ENCODE peak calls at places on chromosomes 6 and 20, in six cellular contexts. I, Z, O, Y, H and J are unnamed samples.

GRCh38 chr6:7996538-7997225 is 67.5 kb downstream of the BLOC1S5 start:
- DNase-seq in I (no peak), Z (peak), O (no peak), Y (peak), H (no peak), J (peak)

GRCh38 chr6:93407186-93407585 is 12.2 kb downstream of the EPHA7 start:
- DNase-seq in I (no peak), Z (no peak), O (no peak), Y (peak), H (no peak), J (peak)

GRCh38 chr20:44247676-44248419 is 740 bp downstream of the GDAP1L1 start:
- DNase-seq in I (peak), Z (no peak), O (no peak), Y (peak), H (no peak), J (peak)

GRCh38 chr6:186221-186965 is 105.9 kb upstream of the DUSP22 start:
- DNase-seq in I (no peak), Z (no peak), O (no peak), Y (no peak), H (no peak), J (peak)

GRCh38 chr6:168440520-168441433 is at the start of gene SMOC2:
- DNase-seq in I (peak), Z (no peak), O (peak), Y (no peak), H (peak), J (no peak)

GRCh38 chr6:104226798-104227444 is 632.8 kb downstream of the HACE1 start:
- DNase-seq in I (no peak), Z (no peak), O (no peak), Y (no peak), H (no peak), J (no peak)

GRCh38 chr6:54878705-54879104 is 32.1 kb downstream of the FAM83B start:
- DNase-seq in I (no peak), Z (no peak), O (no peak), Y (no peak), H (no peak), J (no peak)

GRCh38 chr20:60407938-60408337 is 449.7 kb downstream of the CDH26 start:
- DNase-seq in I (no peak), Z (no peak), O (no peak), Y (no peak), H (no peak), J (no peak)

GRCh38 chr6:2942916-2943563 is 28.3 kb downstream of the SERPINB6 start:
- DNase-seq in I (no peak), Z (no peak), O (no peak), Y (no peak), H (no peak), J (no peak)

GRCh38 chr6:31655349-31656237 is at the start of gene APOM:
- DNase-seq in I (no peak), Z (no peak), O (no peak), Y (no peak), H (no peak), J (no peak)

GRCh38 chr20:44056010-44056698 is 130.8 kb downstream of the JPH2 start:
- DNase-seq in I (no peak), Z (no peak), O (no peak), Y (no peak), H (no peak), J (peak)

GRCh38 chr6:42251911-42252637 is 34.4 kb upstream of the MRPS10 start:
- DNase-seq in I (peak), Z (no peak), O (peak), Y (no peak), H (peak), J (peak)

GRCh38 chr6:52502306-52503029 is 74.4 kb downstream of the TRAM2 start:
- DNase-seq in I (no peak), Z (no peak), O (peak), Y (no peak), H (no peak), J (no peak)

GRCh38 chr6:165864925-165865324 is 201.9 kb upstream of the PDE10A start:
- DNase-seq in I (no peak), Z (no peak), O (no peak), Y (no peak), H (no peak), J (no peak)

GRCh38 chr20:52937701-52938100 is 34.5 kb upstream of the TSHZ2 start:
- DNase-seq in I (no peak), Z (no peak), O (no peak), Y (no peak), H (no peak), J (no peak)

GRCh38 chr6:111759836-111760785 is 113.1 kb downstream of the FYN start:
- DNase-seq in I (no peak), Z (peak), O (no peak), Y (peak), H (no peak), J (peak)

GRCh38 chr20:461254-462198 is 807 bp downstream of the TBC1D20 start:
- DNase-seq in I (peak), Z (no peak), O (peak), Y (no peak), H (peak), J (peak)

GRCh38 chr6:111789593-111789992 is 83.7 kb downstream of the FYN start:
- DNase-seq in I (peak), Z (no peak), O (no peak), Y (no peak), H (peak), J (peak)

GRCh38 chr6:20688710-20689500 is 154.6 kb downstream of the CDKAL1 start:
- DNase-seq in I (no peak), Z (no peak), O (no peak), Y (peak), H (no peak), J (peak)

GRCh38 chr6:160132776-160133338 is 11.2 kb downstream of the SLC22A1 start:
- DNase-seq in I (no peak), Z (no peak), O (no peak), Y (no peak), H (no peak), J (peak)

GRCh38 chr6:144286503-144287393 is 1.6 kb downstream of the UTRN start:
- DNase-seq in I (peak), Z (peak), O (peak), Y (peak), H (peak), J (peak)

GRCh38 chr20:36304786-36305495 is 1.2 kb upstream of the DLGAP4 start:
- DNase-seq in I (no peak), Z (no peak), O (no peak), Y (no peak), H (no peak), J (no peak)

GRCh38 chr6:25359191-25359861 is 80.2 kb downstream of the CARMIL1 start:
- DNase-seq in I (no peak), Z (no peak), O (no peak), Y (peak), H (peak), J (peak)

GRCh38 chr6:43938178-43939101 is 168.4 kb downstream of the VEGFA start:
- DNase-seq in I (peak), Z (no peak), O (peak), Y (no peak), H (no peak), J (peak)

GRCh38 chr20:31606928-31607639 is 2.0 kb downstream of the ID1 start:
- DNase-seq in I (no peak), Z (no peak), O (peak), Y (peak), H (peak), J (peak)

GRCh38 chr20:3209023-3209945 is at the start of gene ITPA:
- DNase-seq in I (peak), Z (no peak), O (peak), Y (no peak), H (peak), J (peak)

GRCh38 chr6:3489032-3489757 is 32.3 kb upstream of the SLC22A23 start:
- DNase-seq in I (no peak), Z (no peak), O (no peak), Y (peak), H (no peak), J (no peak)

GRCh38 chr20:57654998-57655811 is 35.0 kb upstream of the ZBP1 start:
- DNase-seq in I (peak), Z (no peak), O (peak), Y (no peak), H (no peak), J (no peak)

GRCh38 chr20:35991142-35991771 is 22.9 kb downstream of the CNBD2 start:
- DNase-seq in I (peak), Z (no peak), O (no peak), Y (peak), H (no peak), J (peak)

GRCh38 chr6:50815436-50816114 is 3.1 kb upstream of the TFAP2B start:
- DNase-seq in I (no peak), Z (no peak), O (no peak), Y (no peak), H (no peak), J (peak)

GRCh38 chr6:111615916-111616612 is 10.4 kb upstream of the TRAF3IP2 start:
- DNase-seq in I (no peak), Z (no peak), O (no peak), Y (no peak), H (no peak), J (no peak)

GRCh38 chr6:56199956-56200355 is 47.4 kb downstream of the COL21A1 start:
- DNase-seq in I (no peak), Z (no peak), O (no peak), Y (no peak), H (no peak), J (peak)

GRCh38 chr6:40573221-40573620 is 13.9 kb downstream of the LRFN2 start:
- DNase-seq in I (no peak), Z (no peak), O (no peak), Y (no peak), H (no peak), J (no peak)

GRCh38 chr6:161393839-161394364 is 120.0 kb upstream of the AGPAT4 start:
- DNase-seq in I (peak), Z (no peak), O (no peak), Y (peak), H (no peak), J (peak)

GRCh38 chr6:3349388-3350251 is 90.9 kb downstream of the PSMG4 start:
- DNase-seq in I (no peak), Z (no peak), O (no peak), Y (no peak), H (no peak), J (no peak)

DNA sequence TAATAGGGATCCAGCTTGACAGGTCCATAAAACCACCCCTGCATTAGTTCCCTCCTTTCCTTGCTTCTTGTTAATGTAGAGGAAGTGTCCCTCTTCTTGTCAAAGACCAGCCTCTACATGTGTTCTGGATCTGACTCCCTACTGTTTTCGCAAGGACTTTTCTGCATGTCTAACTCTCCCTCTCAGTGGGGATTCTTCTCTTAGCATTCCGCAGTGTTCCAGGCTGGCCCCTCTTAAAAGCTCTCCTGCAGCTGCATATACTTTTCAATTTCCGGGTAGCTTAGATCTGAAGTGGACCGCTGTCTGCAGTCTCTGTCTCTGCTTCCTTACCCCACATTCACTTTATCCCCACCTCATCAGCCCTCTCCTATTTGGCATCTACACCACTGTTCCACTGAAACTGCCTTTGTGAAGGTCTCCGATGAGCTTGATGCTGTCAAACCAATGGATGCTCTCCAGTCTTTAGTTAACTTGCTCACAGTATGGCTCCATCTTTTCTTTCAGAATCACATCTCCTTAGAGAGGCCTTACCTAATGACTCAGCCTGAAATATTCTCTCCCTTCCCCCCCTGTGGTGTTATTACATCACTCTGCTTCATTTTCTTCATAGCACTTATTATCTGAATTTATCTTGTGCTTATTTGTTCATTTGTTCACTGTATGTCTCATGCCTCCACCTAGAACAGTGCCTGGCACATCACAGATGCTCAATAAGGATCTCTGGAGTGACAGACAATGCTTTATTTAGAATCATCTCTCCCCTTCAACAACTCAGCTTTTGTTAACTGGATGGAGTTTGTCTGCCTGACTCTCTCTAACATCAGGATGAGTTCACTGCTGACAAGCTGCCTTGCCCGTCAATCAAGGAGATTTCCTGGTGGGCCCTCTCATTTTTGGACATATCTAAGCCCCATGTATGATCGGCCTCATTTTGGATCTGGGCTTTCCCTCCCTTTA is 96.4 kb upstream of the MAN1A1 start:
- DNase-seq in I (no peak), Z (no peak), O (no peak), Y (peak), H (no peak), J (peak)
- H3K4me3 ChIP-seq in I (no peak), Z (no peak), O (no peak), Y (no peak), H (no peak), J (no peak)

GRCh38 chr20:1758765-1759164 is 101.2 kb upstream of the SIRPG start:
- DNase-seq in I (no peak), Z (no peak), O (no peak), Y (no peak), H (no peak), J (no peak)

GRCh38 chr20:1761116-1761515 is 103.5 kb upstream of the SIRPG start:
- DNase-seq in I (no peak), Z (peak), O (no peak), Y (peak), H (no peak), J (peak)

GRCh38 chr20:1769491-1769890 is 111.9 kb upstream of the SIRPG start:
- DNase-seq in I (no peak), Z (no peak), O (no peak), Y (no peak), H (no peak), J (no peak)

GRCh38 chr20:1761598-1761997 is 104.0 kb upstream of the SIRPG start:
- DNase-seq in I (no peak), Z (no peak), O (no peak), Y (no peak), H (no peak), J (no peak)

GRCh38 chr20:1764136-1765033 is 106.8 kb upstream of the SIRPG start:
- DNase-seq in I (peak), Z (peak), O (peak), Y (peak), H (peak), J (peak)
- TF ChIP-seq CTCF in I (peak), Z (peak), O (peak), Y (peak), H (peak), J (peak)

GRCh38 chr20:61844621-61845020 is 221.1 kb downstream of the TAF4 start:
- DNase-seq in I (no peak), Z (no peak), O (peak), Y (no peak), H (no peak), J (no peak)

GRCh38 chr20:61846741-61847419 is 218.8 kb downstream of the TAF4 start:
- DNase-seq in I (no peak), Z (no peak), O (peak), Y (no peak), H (no peak), J (no peak)

GRCh38 chr20:61845276-61845675 is 220.4 kb downstream of the TAF4 start:
- DNase-seq in I (no peak), Z (no peak), O (peak), Y (no peak), H (no peak), J (no peak)

GRCh38 chr20:61847420-61847748 is 218.3 kb downstream of the TAF4 start:
- DNase-seq in I (no peak), Z (no peak), O (peak), Y (no peak), H (no peak), J (no peak)

GRCh38 chr20:61846074-61846473 is 219.6 kb downstream of the TAF4 start:
- DNase-seq in I (no peak), Z (no peak), O (peak), Y (no peak), H (no peak), J (no peak)
- H3K4me3 ChIP-seq in I (no peak), Z (no peak), O (no peak), Y (no peak), H (no peak), J (no peak)

GRCh38 chr6:35624341-35625070 is 64.2 kb downstream of the FKBP5 start:
- DNase-seq in I (no peak), Z (no peak), O (no peak), Y (peak), H (no peak), J (peak)
- TF ChIP-seq CTCF in I (peak), Z (peak), O (peak), Y (peak), H (no peak), J (peak)

GRCh38 chr6:86563197-86563596 is 374.1 kb upstream of the HTR1E start:
- DNase-seq in I (no peak), Z (no peak), O (no peak), Y (no peak), H (no peak), J (no peak)
- H3K4me3 ChIP-seq in I (no peak), Z (no peak), O (no peak), Y (no peak), H (no peak), J (no peak)

DNA sequence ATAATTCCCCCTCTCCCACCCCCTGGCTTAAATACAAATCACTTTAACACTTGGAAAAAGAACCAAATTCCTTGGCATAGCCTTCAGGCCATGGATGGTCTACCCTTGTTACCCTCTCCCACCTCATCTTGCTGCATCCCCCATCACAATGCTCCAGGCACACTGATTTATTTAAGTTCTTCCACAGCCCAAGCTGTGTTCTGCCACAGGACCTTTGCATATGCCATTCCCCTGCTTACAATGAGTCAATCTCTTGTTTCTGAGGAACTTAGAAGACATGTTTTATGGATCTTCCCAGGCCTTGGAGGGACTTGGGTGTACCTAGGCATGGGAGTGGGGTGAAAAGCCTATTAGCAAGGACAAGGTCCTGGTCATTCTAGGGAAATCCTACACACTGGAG is 6.2 kb upstream of the MAFB start:
- DNase-seq in I (no peak), Z (no peak), O (no peak), Y (no peak), H (no peak), J (no peak)
- TF ChIP-seq CTCF in I (no peak), Z (no peak), O (no peak), Y (no peak), H (no peak), J (no peak)